ENCODE peak calls at places on chromosomes 7 and 10, in eight cellular contexts. N, P, I, C, S, Q, R and T are unnamed samples. For H3K4me1, the result is how much of the 10 kb centered on the place peaks cover.

GRCh38 chr7:80387634-80388033 is 124.2 kb downstream of the GNAT3 start:
- DNase-seq in N (no peak), P (no peak), I (no peak), C (no peak), S (peak), Q (no peak), R (no peak), T (no peak)

GRCh38 chr10:74177140-74177677 is 26.2 kb downstream of the ADK start:
- DNase-seq in N (peak), P (no peak), I (no peak), C (peak), S (peak), Q (peak), R (no peak), T (peak)

GRCh38 chr7:156607332-156608175 is 33.0 kb upstream of the RNF32 start:
- DNase-seq in N (no peak), P (no peak), I (no peak), C (no peak), S (no peak), Q (no peak), R (no peak), T (no peak)

GRCh38 chr7:50349963-50350944 is 45.7 kb downstream of the IKZF1 start:
- DNase-seq in N (peak), P (no peak), I (peak), C (no peak), S (no peak), Q (no peak), R (peak), T (no peak)

GRCh38 chr10:30869566-30869965 is 162.1 kb downstream of the ZNF438 start:
- DNase-seq in N (no peak), P (no peak), I (no peak), C (no peak), S (no peak), Q (no peak), R (no peak), T (no peak)

GRCh38 chr7:48139461-48139860 is 31.8 kb upstream of the ABCA13 start:
- DNase-seq in N (no peak), P (peak), I (no peak), C (peak), S (peak), Q (no peak), R (no peak), T (no peak)

GRCh38 chr7:103843689-103844480 is 145.6 kb downstream of the RELN start:
- DNase-seq in N (no peak), P (no peak), I (no peak), C (no peak), S (no peak), Q (no peak), R (no peak), T (no peak)

GRCh38 chr7:136869991-136870798 is 1.7 kb downstream of the CHRM2 start:
- DNase-seq in N (peak), P (no peak), I (no peak), C (no peak), S (peak), Q (no peak), R (peak), T (no peak)

GRCh38 chr10:129404091-129404490 is 63.0 kb upstream of the MGMT start:
- DNase-seq in N (no peak), P (no peak), I (no peak), C (no peak), S (no peak), Q (no peak), R (no peak), T (no peak)

GRCh38 chr7:133742709-133743538 is 384.2 kb upstream of the LRGUK start:
- DNase-seq in N (no peak), P (no peak), I (no peak), C (no peak), S (peak), Q (no peak), R (no peak), T (peak)

GRCh38 chr7:5001003-5001402 is 42.0 kb upstream of the MMD2 start:
- DNase-seq in N (no peak), P (no peak), I (no peak), C (no peak), S (no peak), Q (no peak), R (no peak), T (no peak)

GRCh38 chr10:73247509-73248258 is 629 bp upstream of the DNAJC9 start:
- DNase-seq in N (no peak), P (no peak), I (no peak), C (no peak), S (peak), Q (no peak), R (no peak), T (no peak)

GRCh38 chr10:44297963-44298362 is 86.9 kb downstream of the CXCL12 start:
- DNase-seq in N (no peak), P (no peak), I (no peak), C (no peak), S (peak), Q (no peak), R (no peak), T (no peak)

GRCh38 chr10:131346456-131346855 is 34.9 kb upstream of the TCERG1L start:
- DNase-seq in N (no peak), P (no peak), I (no peak), C (no peak), S (no peak), Q (no peak), R (no peak), T (no peak)

GRCh38 chr10:552679-553078 is 136.8 kb downstream of the DIP2C start:
- DNase-seq in N (no peak), P (no peak), I (no peak), C (no peak), S (no peak), Q (peak), R (no peak), T (no peak)

GRCh38 chr7:46603296-46603701 is 682.2 kb upstream of the IGFBP3 start:
- DNase-seq in N (no peak), P (no peak), I (no peak), C (no peak), S (no peak), Q (peak), R (peak), T (no peak)

GRCh38 chr10:588246-589165 is 101.0 kb downstream of the DIP2C start:
- DNase-seq in N (no peak), P (no peak), I (no peak), C (no peak), S (no peak), Q (no peak), R (no peak), T (no peak)

GRCh38 chr10:126734957-126735356 is 64.5 kb upstream of the C10orf90 start:
- DNase-seq in N (no peak), P (no peak), I (no peak), C (no peak), S (no peak), Q (peak), R (no peak), T (no peak)

GRCh38 chr7:47217570-47218360 is 364.1 kb downstream of the TNS3 start:
- DNase-seq in N (no peak), P (no peak), I (no peak), C (no peak), S (no peak), Q (no peak), R (no peak), T (no peak)

GRCh38 chr10:70496341-70497119 is 18.0 kb downstream of the PALD1 start:
- DNase-seq in N (no peak), P (no peak), I (no peak), C (no peak), S (no peak), Q (no peak), R (no peak), T (no peak)

GRCh38 chr7:132499065-132499464 is 77.2 kb downstream of the PLXNA4 start:
- DNase-seq in N (peak), P (no peak), I (no peak), C (no peak), S (no peak), Q (no peak), R (no peak), T (no peak)

GRCh38 chr10:31582365-31583052 is 263.5 kb downstream of the ZEB1 start:
- DNase-seq in N (peak), P (peak), I (no peak), C (no peak), S (peak), Q (peak), R (peak), T (no peak)

GRCh38 chr7:30799206-30799975 is 28.2 kb downstream of the MINDY4 start:
- DNase-seq in N (no peak), P (no peak), I (peak), C (no peak), S (no peak), Q (no peak), R (peak), T (no peak)

GRCh38 chr7:1311406-1312097 is 78.9 kb downstream of the UNCX start:
- DNase-seq in N (no peak), P (no peak), I (no peak), C (no peak), S (no peak), Q (no peak), R (no peak), T (no peak)

DNA sequence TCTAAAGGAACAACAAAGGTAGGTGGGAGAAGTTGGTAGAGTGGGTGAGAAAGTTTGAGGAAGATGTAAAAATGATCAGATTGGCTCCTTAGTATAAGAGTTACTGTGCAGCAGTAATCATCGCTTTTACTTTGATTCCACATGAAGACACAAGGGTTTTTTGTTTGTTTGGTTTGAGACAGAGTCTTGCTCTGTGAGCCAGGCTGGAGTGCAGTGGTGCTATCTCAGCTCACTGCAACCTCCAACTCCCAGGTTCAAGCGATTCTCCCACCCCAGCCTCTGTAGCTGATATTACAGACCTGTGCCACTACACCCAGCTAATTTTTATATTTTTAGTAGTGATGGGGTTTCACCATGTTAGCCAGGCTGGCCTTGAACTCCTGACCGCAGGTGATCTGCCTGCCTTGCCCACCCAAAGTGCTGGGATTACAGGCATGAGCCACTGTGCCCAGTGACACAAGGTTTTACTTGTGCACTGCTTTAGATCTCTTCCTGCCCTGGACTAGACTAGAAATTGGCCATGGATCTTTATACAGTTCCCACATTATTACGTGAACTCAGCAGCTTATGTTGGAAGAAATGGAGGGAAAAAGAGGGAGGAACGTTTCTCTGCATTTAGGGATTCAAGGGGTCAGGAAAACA is 10.7 kb downstream of the LUC7L2 start:
- DNase-seq in N (no peak), P (no peak), I (no peak), C (no peak), S (no peak), Q (no peak), R (no peak), T (no peak)
- H3K4me1 ChIP-seq in N (under half), P (under half), I (under half), C (half or more), S (under half), Q (under half), R (half or more), T (under half)

DNA sequence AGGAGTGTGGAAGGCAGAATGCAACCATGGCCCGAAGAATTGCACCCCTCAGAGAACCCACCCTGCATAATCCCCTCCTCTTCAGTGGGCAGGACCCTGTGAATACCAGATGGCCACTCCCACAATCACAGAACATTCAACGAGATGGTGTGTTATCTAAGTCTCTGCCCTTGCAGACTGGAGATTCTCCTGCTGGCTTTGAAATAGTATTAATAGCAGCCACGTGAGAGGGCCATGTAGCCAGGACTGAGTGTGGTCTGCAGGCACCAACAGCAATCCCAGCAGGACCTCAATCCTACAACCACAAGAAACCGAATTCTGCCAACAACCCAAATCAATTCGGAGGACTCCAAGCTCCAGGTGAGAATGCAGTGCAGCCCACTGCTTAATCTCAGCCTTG is 72.2 kb downstream of the VOPP1 start:
- DNase-seq in N (no peak), P (no peak), I (no peak), C (no peak), S (no peak), Q (no peak), R (no peak), T (no peak)
- TF ChIP-seq POLR2AphosphoS5 in N (no peak), P (no peak), I (no peak), C (no peak), S (no peak), Q (no peak), R (no peak), T (no peak)

DNA sequence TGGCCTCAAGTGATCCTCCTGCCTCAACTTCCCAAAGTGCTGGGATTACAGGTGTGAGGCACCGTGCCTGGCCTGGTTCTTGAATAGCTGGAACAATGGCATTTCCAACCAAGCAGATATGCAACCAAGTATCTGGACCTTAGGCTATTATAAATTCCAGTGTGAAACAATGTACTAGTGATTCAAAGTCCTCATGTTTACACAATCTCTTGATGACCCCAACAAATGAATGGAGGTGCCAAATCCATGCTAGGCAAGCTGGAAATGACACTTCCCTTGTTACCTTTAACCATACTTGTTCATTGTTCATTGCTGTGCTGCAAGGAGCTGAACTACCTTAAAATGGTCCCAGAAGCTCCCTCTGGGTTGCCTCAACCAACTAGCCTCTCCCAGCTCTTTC is 282.2 kb upstream of the KLF14 start:
- DNase-seq in N (no peak), P (no peak), I (no peak), C (no peak), S (no peak), Q (no peak), R (no peak), T (no peak)
- H3K4me1 ChIP-seq in N (under half), P (half or more), I (under half), C (under half), S (under half), Q (half or more), R (half or more), T (under half)

GRCh38 chr10:45372251-45372951 is 1.6 kb upstream of the ALOX5 start:
- DNase-seq in N (no peak), P (no peak), I (no peak), C (no peak), S (no peak), Q (no peak), R (no peak), T (no peak)

GRCh38 chr10:45374451-45375052 is 536 bp downstream of the ALOX5 start:
- DNase-seq in N (peak), P (no peak), I (no peak), C (no peak), S (peak), Q (no peak), R (no peak), T (no peak)

GRCh38 chr10:45373003-45373782 is 823 bp upstream of the ALOX5 start:
- DNase-seq in N (peak), P (no peak), I (no peak), C (peak), S (peak), Q (no peak), R (no peak), T (no peak)

GRCh38 chr10:45375101-45375500 is 1.1 kb downstream of the ALOX5 start:
- DNase-seq in N (peak), P (no peak), I (no peak), C (no peak), S (no peak), Q (no peak), R (no peak), T (no peak)

GRCh38 chr10:45373783-45374450 is at the start of gene ALOX5:
- DNase-seq in N (peak), P (no peak), I (no peak), C (peak), S (peak), Q (peak), R (no peak), T (no peak)
- TF ChIP-seq POLR2AphosphoS5 in N (peak), P (no peak), I (no peak), C (no peak), S (no peak), Q (no peak), R (no peak), T (no peak)